ENCODE peak calls at places on chromosomes 6 and 20, in eight cellular contexts. G, L, B, J, F, X, I and U are unnamed samples.

GRCh38 chr6:73032586-73032985 is 192.7 kb downstream of the KHDC1L start:
- DNase-seq in G (no peak), L (no peak), B (no peak), J (peak), F (no peak), X (no peak), I (no peak), U (no peak)

GRCh38 chr20:2817891-2818595 is 1.9 kb downstream of the TMEM239 start:
- DNase-seq in G (no peak), L (no peak), B (no peak), J (no peak), F (no peak), X (no peak), I (peak), U (no peak)

GRCh38 chr6:149059557-149059956 is 258.0 kb upstream of the TAB2 start:
- DNase-seq in G (no peak), L (no peak), B (no peak), J (no peak), F (no peak), X (no peak), I (no peak), U (no peak)

GRCh38 chr20:58154106-58154505 is 74.3 kb downstream of the ANKRD60 start:
- DNase-seq in G (no peak), L (no peak), B (no peak), J (no peak), F (no peak), X (no peak), I (no peak), U (no peak)

GRCh38 chr6:132798820-132799538 is 542 bp upstream of the SLC18B1 start:
- DNase-seq in G (peak), L (peak), B (peak), J (peak), F (peak), X (peak), I (peak), U (peak)

GRCh38 chr6:159830481-159831372 is 30.7 kb downstream of the PNLDC1 start:
- DNase-seq in G (no peak), L (no peak), B (no peak), J (no peak), F (no peak), X (no peak), I (no peak), U (no peak)

GRCh38 chr6:44100088-44100550 is 27.1 kb downstream of the MRPL14 start:
- DNase-seq in G (no peak), L (no peak), B (no peak), J (peak), F (no peak), X (no peak), I (no peak), U (no peak)

GRCh38 chr20:25863536-25864325 is 167.1 kb upstream of the ZNF337 start:
- DNase-seq in G (peak), L (no peak), B (no peak), J (no peak), F (no peak), X (no peak), I (no peak), U (no peak)

GRCh38 chr6:36436466-36436865 is 6.2 kb downstream of the PXT1 start:
- DNase-seq in G (no peak), L (no peak), B (no peak), J (no peak), F (no peak), X (no peak), I (no peak), U (no peak)

GRCh38 chr6:34146801-34147592 is 1.1 kb upstream of the GRM4 start:
- DNase-seq in G (peak), L (no peak), B (no peak), J (no peak), F (no peak), X (no peak), I (no peak), U (no peak)

GRCh38 chr6:141183368-141183767 is 949.4 kb upstream of the GJE1 start:
- DNase-seq in G (no peak), L (no peak), B (no peak), J (no peak), F (no peak), X (no peak), I (no peak), U (no peak)

GRCh38 chr20:9068896-9069663 is at the start of gene PLCB4:
- DNase-seq in G (peak), L (peak), B (peak), J (peak), F (no peak), X (no peak), I (peak), U (no peak)

GRCh38 chr6:138997136-138997535 is 9.1 kb upstream of the REPS1 start:
- DNase-seq in G (no peak), L (no peak), B (no peak), J (no peak), F (no peak), X (no peak), I (no peak), U (no peak)

GRCh38 chr20:36441416-36441815 is 99.9 kb upstream of the MYL9 start:
- DNase-seq in G (no peak), L (no peak), B (peak), J (no peak), F (no peak), X (no peak), I (no peak), U (no peak)